ENCODE peak calls at places on chromosomes 13 and 19, in six cellular contexts. O, F, G, E, A and B are unnamed samples.

GRCh38 chr19:35105047-35105410 is 10.6 kb upstream of the FXYD3 start:
- DNase-seq in O (no peak), F (no peak), G (no peak), E (no peak), A (no peak), B (no peak)

GRCh38 chr13:110268061-110268460 is 38.9 kb downstream of the COL4A1 start:
- DNase-seq in O (no peak), F (no peak), G (peak), E (no peak), A (no peak), B (no peak)

GRCh38 chr19:21568816-21569496 is 63.6 kb downstream of the ZNF429 start:
- DNase-seq in O (no peak), F (no peak), G (no peak), E (no peak), A (no peak), B (no peak)

GRCh38 chr13:73268306-73268705 is 209.5 kb downstream of the KLF5 start:
- DNase-seq in O (no peak), F (no peak), G (no peak), E (no peak), A (no peak), B (no peak)

GRCh38 chr19:798415-799075 is 1.3 kb downstream of the PTBP1 start:
- DNase-seq in O (no peak), F (no peak), G (no peak), E (no peak), A (peak), B (peak)

GRCh38 chr19:31390721-31391120 is 41.5 kb upstream of the TSHZ3 start:
- DNase-seq in O (no peak), F (no peak), G (no peak), E (no peak), A (no peak), B (no peak)

GRCh38 chr19:23521471-23521870 is 126.2 kb upstream of the ZNF91 start:
- DNase-seq in O (no peak), F (no peak), G (no peak), E (no peak), A (no peak), B (no peak)

GRCh38 chr13:111353508-111353907 is 33.1 kb downstream of the TEX29 start:
- DNase-seq in O (no peak), F (no peak), G (no peak), E (no peak), A (no peak), B (no peak)

GRCh38 chr13:51887441-51887840 is 25.7 kb downstream of the CCDC70 start:
- DNase-seq in O (no peak), F (no peak), G (no peak), E (no peak), A (no peak), B (no peak)

GRCh38 chr19:610801-611505 is 21.3 kb downstream of the HCN2 start:
- DNase-seq in O (no peak), F (no peak), G (no peak), E (no peak), A (peak), B (no peak)

GRCh38 chr13:110916671-110917142 is 1.8 kb upstream of the ANKRD10 start:
- DNase-seq in O (no peak), F (no peak), G (no peak), E (no peak), A (no peak), B (no peak)

GRCh38 chr13:78999494-78999893 is 340.5 kb upstream of the OBI1 start:
- DNase-seq in O (no peak), F (no peak), G (no peak), E (no peak), A (no peak), B (no peak)

GRCh38 chr19:42051166-42052115 is 18.6 kb downstream of the GRIK5 start:
- DNase-seq in O (no peak), F (no peak), G (no peak), E (no peak), A (no peak), B (no peak)

GRCh38 chr13:27007166-27007565 is 164.4 kb downstream of the USP12 start:
- DNase-seq in O (no peak), F (no peak), G (no peak), E (no peak), A (no peak), B (no peak)

GRCh38 chr13:44540761-44541434 is 35.2 kb downstream of the TSC22D1 start:
- DNase-seq in O (no peak), F (no peak), G (no peak), E (peak), A (no peak), B (no peak)

GRCh38 chr19:38557205-38557799 is 60.5 kb downstream of the MAP4K1 start:
- DNase-seq in O (no peak), F (no peak), G (no peak), E (no peak), A (peak), B (no peak)

GRCh38 chr13:44792096-44792495 is 197.2 kb downstream of the NUFIP1 start:
- DNase-seq in O (no peak), F (no peak), G (no peak), E (no peak), A (no peak), B (no peak)

GRCh38 chr13:23617551-23618014 is 47.4 kb downstream of the TNFRSF19 start:
- DNase-seq in O (no peak), F (no peak), G (no peak), E (no peak), A (no peak), B (no peak)

GRCh38 chr13:99465454-99465853 is 35.8 kb upstream of the TM9SF2 start:
- DNase-seq in O (no peak), F (no peak), G (no peak), E (no peak), A (no peak), B (no peak)

GRCh38 chr19:33311326-33311682 is 9.0 kb upstream of the CEBPA start:
- DNase-seq in O (no peak), F (peak), G (no peak), E (no peak), A (no peak), B (no peak)

DNA sequence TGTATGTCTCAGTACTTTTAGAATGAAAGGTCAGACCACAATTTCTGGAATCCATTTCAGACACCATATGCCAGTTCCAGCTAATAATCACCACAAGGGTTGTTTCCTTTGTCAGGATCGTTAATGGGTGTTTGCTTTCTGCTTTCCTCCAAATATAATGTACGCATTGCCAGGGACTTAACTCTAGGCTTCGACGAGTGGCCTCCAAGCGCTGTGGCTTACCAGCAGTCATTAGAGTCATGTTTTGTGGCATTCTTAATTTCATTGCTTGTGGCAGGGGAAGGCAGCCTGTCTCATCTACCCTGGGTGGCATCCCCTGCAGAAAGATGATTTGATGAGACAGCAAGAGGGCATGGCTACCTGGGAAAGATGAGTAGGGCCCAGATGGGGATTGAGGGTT is 22.5 kb downstream of the SAFB start:
- DNase-seq in O (no peak), F (no peak), G (no peak), E (no peak), A (no peak), B (no peak)
- TF ChIP-seq JUN in O (no peak), F (no peak), G (no peak), E (no peak), A (no peak), B (no peak)

GRCh38 chr19:3441089-3441985 is 39.0 kb downstream of the SMIM24 start:
- DNase-seq in O (no peak), F (no peak), G (no peak), E (peak), A (no peak), B (no peak)

GRCh38 chr19:3441986-3442329 is 38.4 kb downstream of the SMIM24 start:
- DNase-seq in O (no peak), F (no peak), G (no peak), E (peak), A (no peak), B (no peak)

GRCh38 chr19:3443840-3444694 is 36.3 kb downstream of the SMIM24 start:
- DNase-seq in O (no peak), F (peak), G (peak), E (peak), A (no peak), B (peak)

GRCh38 chr19:3442487-3443071 is 37.7 kb downstream of the SMIM24 start:
- DNase-seq in O (no peak), F (no peak), G (no peak), E (no peak), A (no peak), B (no peak)

DNA sequence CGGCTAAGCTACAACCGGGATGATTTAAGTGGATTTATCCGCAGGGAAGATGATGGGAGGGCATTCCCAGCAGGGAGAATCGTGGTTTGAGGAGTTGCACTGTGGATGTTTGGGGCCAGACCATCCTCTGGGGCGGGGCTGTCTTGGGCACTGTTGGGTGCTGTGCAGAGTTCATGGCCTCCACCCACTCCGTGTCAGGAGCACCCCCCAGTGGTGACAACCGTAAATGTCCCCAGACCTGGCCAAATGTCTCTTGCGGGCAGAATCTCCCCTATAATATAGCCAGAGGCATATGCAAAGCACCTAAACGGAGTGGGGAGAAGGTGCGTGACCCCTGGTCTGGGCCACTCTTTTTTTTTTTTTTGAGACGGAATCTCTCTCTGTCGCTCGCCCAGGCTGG is 40.2 kb downstream of the SMIM24 start:
- DNase-seq in O (peak), F (peak), G (peak), E (no peak), A (peak), B (peak)
- TF ChIP-seq JUN in O (no peak), F (no peak), G (no peak), E (no peak), A (no peak), B (no peak)

GRCh38 chr19:55611300-55611982 is 6.0 kb downstream of the ZNF865 start:
- DNase-seq in O (no peak), F (no peak), G (no peak), E (no peak), A (no peak), B (no peak)
- TF ChIP-seq JUN in O (no peak), F (no peak), G (no peak), E (no peak), A (no peak), B (no peak)

GRCh38 chr19:53988981-53989380 is 2.5 kb upstream of the CACNG6 start:
- DNase-seq in O (no peak), F (no peak), G (no peak), E (no peak), A (no peak), B (no peak)
- TF ChIP-seq JUN in O (no peak), F (no peak), G (no peak), E (no peak), A (no peak), B (no peak)

GRCh38 chr19:12777217-12778019 is 2.1 kb upstream of the HOOK2 start:
- DNase-seq in O (no peak), F (peak), G (peak), E (peak), A (peak), B (peak)
- TF ChIP-seq JUN in O (no peak), F (no peak), G (no peak), E (no peak), A (no peak), B (no peak)

DNA sequence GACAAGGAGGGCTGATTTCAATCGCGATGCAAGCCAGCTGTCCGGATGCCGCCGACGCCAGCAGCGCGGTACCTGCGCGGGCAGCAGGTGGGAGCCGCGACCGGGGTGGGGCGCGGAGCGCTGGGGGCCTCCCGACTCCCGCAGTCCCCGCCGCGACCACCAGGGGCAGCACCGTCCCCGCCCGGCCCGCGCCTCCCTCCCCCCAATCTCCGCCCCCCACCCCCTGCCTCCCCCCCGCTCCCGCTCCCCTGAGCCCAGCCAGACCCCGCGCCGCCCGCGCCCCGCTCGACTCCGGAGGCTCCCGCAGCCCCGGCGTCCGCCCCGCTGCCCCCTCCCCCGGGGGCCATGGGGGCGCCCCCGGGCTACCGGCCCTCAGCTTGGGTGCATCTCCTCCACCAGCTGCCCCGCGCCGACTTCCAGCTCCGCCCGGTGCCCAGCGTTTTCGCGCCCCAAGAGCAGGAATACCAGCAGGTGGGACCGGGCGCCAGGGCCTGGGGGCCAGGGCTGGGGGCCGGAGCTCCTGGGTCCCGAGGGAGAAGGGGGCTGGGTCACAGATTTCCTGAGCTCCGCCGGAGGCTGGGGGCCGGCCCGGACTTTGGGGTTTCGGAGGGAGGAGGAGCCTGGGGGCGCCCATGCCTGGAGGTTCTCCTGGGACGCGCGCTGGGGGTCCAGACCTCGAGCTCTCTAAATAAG is at the start of gene TTYH1:
- DNase-seq in O (no peak), F (peak), G (peak), E (no peak), A (peak), B (no peak)
- TF ChIP-seq JUN in O (no peak), F (no peak), G (no peak), E (no peak), A (no peak), B (no peak)